ENCODE peak calls at places on chromosomes 2 and 18, in nine cellular contexts. One of them, this sample, is unnamed.

GRCh38 chr2:65937379-65938160 is 497.4 kb upstream of the MEIS1 start:
- DNase-seq in stomach: no peak
- DNase-seq in thoracic aorta: no peak
- DNase-seq in AG04450: no peak
- DNase-seq in DND-41: no peak
- DNase-seq in heart left ventricle: no peak
- DNase-seq in astrocyte: peak
- DNase-seq in tibial artery: no peak
- DNase-seq in heart right ventricle: no peak
- DNase-seq in this sample: no peak

GRCh38 chr2:54331095-54331835 is 75.2 kb upstream of the TSPYL6 start:
- DNase-seq in stomach: no peak
- DNase-seq in thoracic aorta: no peak
- DNase-seq in AG04450: no peak
- DNase-seq in DND-41: no peak
- DNase-seq in heart left ventricle: no peak
- DNase-seq in astrocyte: no peak
- DNase-seq in tibial artery: no peak
- DNase-seq in heart right ventricle: no peak
- DNase-seq in this sample: peak

GRCh38 chr2:218961651-218962570 is 2.4 kb downstream of the CDK5R2 start:
- DNase-seq in stomach: no peak
- DNase-seq in thoracic aorta: no peak
- DNase-seq in AG04450: no peak
- DNase-seq in DND-41: peak
- DNase-seq in heart left ventricle: no peak
- DNase-seq in astrocyte: no peak
- DNase-seq in tibial artery: no peak
- DNase-seq in heart right ventricle: no peak
- DNase-seq in this sample: no peak

GRCh38 chr2:19709553-19709952 is 192.2 kb downstream of the TTC32 start:
- DNase-seq in stomach: no peak
- DNase-seq in thoracic aorta: no peak
- DNase-seq in AG04450: no peak
- DNase-seq in DND-41: no peak
- DNase-seq in heart left ventricle: no peak
- DNase-seq in astrocyte: no peak
- DNase-seq in tibial artery: no peak
- DNase-seq in heart right ventricle: no peak
- DNase-seq in this sample: no peak

GRCh38 chr18:45554070-45554767 is 61.1 kb upstream of the SLC14A2 start:
- DNase-seq in stomach: no peak
- DNase-seq in thoracic aorta: no peak
- DNase-seq in AG04450: no peak
- DNase-seq in DND-41: no peak
- DNase-seq in heart left ventricle: peak
- DNase-seq in astrocyte: no peak
- DNase-seq in tibial artery: no peak
- DNase-seq in heart right ventricle: peak
- DNase-seq in this sample: no peak

GRCh38 chr2:53994735-53995538 is 24.1 kb upstream of the PSME4 start:
- DNase-seq in stomach: no peak
- DNase-seq in thoracic aorta: no peak
- DNase-seq in AG04450: no peak
- DNase-seq in DND-41: no peak
- DNase-seq in heart left ventricle: no peak
- DNase-seq in astrocyte: no peak
- DNase-seq in tibial artery: no peak
- DNase-seq in heart right ventricle: no peak
- DNase-seq in this sample: no peak

GRCh38 chr2:182559623-182560022 is 132.8 kb upstream of the PDE1A start:
- DNase-seq in stomach: no peak
- DNase-seq in thoracic aorta: no peak
- DNase-seq in AG04450: peak
- DNase-seq in DND-41: no peak
- DNase-seq in heart left ventricle: no peak
- DNase-seq in astrocyte: peak
- DNase-seq in tibial artery: no peak
- DNase-seq in heart right ventricle: no peak
- DNase-seq in this sample: no peak

GRCh38 chr2:182713611-182714010 is 2.4 kb upstream of the DNAJC10 start:
- DNase-seq in stomach: no peak
- DNase-seq in thoracic aorta: no peak
- DNase-seq in AG04450: no peak
- DNase-seq in DND-41: no peak
- DNase-seq in heart left ventricle: no peak
- DNase-seq in astrocyte: no peak
- DNase-seq in tibial artery: no peak
- DNase-seq in heart right ventricle: no peak
- DNase-seq in this sample: peak

GRCh38 chr2:157743051-157743450 is 114.4 kb upstream of the ACVR1C start:
- DNase-seq in stomach: no peak
- DNase-seq in thoracic aorta: no peak
- DNase-seq in AG04450: no peak
- DNase-seq in DND-41: no peak
- DNase-seq in heart left ventricle: no peak
- DNase-seq in astrocyte: no peak
- DNase-seq in tibial artery: no peak
- DNase-seq in heart right ventricle: no peak
- DNase-seq in this sample: no peak

GRCh38 chr2:230447455-230448451 is 31.8 kb downstream of the SP100 start:
- DNase-seq in stomach: no peak
- DNase-seq in thoracic aorta: no peak
- DNase-seq in AG04450: no peak
- DNase-seq in DND-41: no peak
- DNase-seq in heart left ventricle: no peak
- DNase-seq in astrocyte: no peak
- DNase-seq in tibial artery: no peak
- DNase-seq in heart right ventricle: no peak
- DNase-seq in this sample: peak

GRCh38 chr2:52342458-52342857 is 1310.5 kb upstream of the NRXN1 start:
- DNase-seq in stomach: no peak
- DNase-seq in thoracic aorta: no peak
- DNase-seq in AG04450: peak
- DNase-seq in DND-41: no peak
- DNase-seq in heart left ventricle: no peak
- DNase-seq in astrocyte: peak
- DNase-seq in tibial artery: no peak
- DNase-seq in heart right ventricle: no peak
- DNase-seq in this sample: no peak

GRCh38 chr2:223601932-223602676 is at the start of gene SCG2:
- DNase-seq in stomach: peak
- DNase-seq in thoracic aorta: peak
- DNase-seq in AG04450: peak
- DNase-seq in DND-41: peak
- DNase-seq in heart left ventricle: peak
- DNase-seq in astrocyte: peak
- DNase-seq in tibial artery: peak
- DNase-seq in heart right ventricle: peak
- DNase-seq in this sample: no peak

DNA sequence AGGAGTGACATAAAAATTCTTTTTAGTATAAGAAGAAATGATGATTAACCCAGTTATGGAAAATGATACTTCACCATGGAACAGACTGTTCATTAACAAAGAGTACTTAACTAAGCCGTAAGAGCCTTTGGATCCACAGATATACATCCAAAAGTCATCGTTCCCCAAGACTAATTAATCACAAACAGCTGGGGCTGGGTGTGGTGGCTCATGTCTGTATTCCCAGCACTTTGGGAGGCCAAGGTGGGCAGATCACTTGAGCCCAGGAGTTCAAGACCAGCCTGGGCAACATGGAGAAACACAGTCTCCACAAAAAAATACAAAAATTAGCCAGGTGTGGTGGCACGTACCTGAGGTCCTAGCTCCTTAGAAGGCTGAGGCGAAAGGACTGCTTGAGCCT is 36.2 kb downstream of the LPIN2 start:
- DNase-seq in stomach: no peak
- DNase-seq in thoracic aorta: no peak
- DNase-seq in AG04450: no peak
- DNase-seq in DND-41: no peak
- DNase-seq in heart left ventricle: no peak
- DNase-seq in astrocyte: no peak
- DNase-seq in tibial artery: no peak
- DNase-seq in heart right ventricle: no peak
- DNase-seq in this sample: no peak
- H3K27ac ChIP-seq in stomach: peak
- H3K27ac ChIP-seq in thoracic aorta: peak
- H3K27ac ChIP-seq in AG04450: no peak
- H3K27ac ChIP-seq in DND-41: no peak
- H3K27ac ChIP-seq in heart left ventricle: peak
- H3K27ac ChIP-seq in astrocyte: no peak
- H3K27ac ChIP-seq in tibial artery: peak
- H3K27ac ChIP-seq in heart right ventricle: peak
- H3K27ac ChIP-seq in this sample: no peak

DNA sequence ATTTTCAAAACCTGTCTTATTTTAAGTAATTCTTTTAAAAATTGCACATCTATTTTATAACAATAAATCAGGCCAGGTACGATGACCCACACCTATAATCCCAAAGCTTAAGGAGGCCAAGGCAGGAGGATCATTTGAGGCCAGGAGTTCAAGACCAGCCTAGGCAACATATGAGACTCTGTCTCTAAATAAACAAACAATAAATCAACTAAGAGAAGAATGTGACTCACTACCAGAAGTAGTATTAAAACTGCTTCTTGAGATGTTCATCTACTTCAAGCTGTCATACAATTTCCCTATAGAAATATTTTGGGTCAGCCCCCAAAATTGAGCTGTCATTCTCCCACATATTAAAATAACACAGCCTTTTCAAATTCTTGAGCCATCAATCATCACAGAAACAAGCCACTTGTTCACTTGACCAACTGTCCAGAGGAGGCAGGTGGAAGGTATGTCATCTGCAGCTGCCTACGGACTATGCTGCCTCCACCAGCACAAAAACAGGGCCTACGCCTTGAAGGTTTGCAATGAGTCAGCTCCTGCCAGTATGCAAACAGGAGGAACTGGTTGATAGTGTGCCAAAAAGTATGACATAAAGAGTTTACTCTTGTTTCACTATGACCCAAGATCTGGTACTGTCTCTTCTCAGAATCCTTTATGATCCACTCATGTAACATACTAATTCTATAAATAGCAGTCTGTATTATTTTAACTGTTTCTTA is 33.6 kb downstream of the KIDINS220 start:
- DNase-seq in stomach: peak
- DNase-seq in thoracic aorta: no peak
- DNase-seq in AG04450: peak
- DNase-seq in DND-41: no peak
- DNase-seq in heart left ventricle: peak
- DNase-seq in astrocyte: peak
- DNase-seq in tibial artery: no peak
- DNase-seq in heart right ventricle: no peak
- DNase-seq in this sample: no peak
- TF ChIP-seq CTCF in stomach: no peak
- TF ChIP-seq CTCF in thoracic aorta: no peak
- TF ChIP-seq CTCF in AG04450: peak
- TF ChIP-seq CTCF in DND-41: no peak
- TF ChIP-seq CTCF in heart left ventricle: no peak
- TF ChIP-seq CTCF in astrocyte: no peak
- TF ChIP-seq CTCF in tibial artery: no peak
- TF ChIP-seq CTCF in heart right ventricle: no peak
- TF ChIP-seq CTCF in this sample: no peak

DNA sequence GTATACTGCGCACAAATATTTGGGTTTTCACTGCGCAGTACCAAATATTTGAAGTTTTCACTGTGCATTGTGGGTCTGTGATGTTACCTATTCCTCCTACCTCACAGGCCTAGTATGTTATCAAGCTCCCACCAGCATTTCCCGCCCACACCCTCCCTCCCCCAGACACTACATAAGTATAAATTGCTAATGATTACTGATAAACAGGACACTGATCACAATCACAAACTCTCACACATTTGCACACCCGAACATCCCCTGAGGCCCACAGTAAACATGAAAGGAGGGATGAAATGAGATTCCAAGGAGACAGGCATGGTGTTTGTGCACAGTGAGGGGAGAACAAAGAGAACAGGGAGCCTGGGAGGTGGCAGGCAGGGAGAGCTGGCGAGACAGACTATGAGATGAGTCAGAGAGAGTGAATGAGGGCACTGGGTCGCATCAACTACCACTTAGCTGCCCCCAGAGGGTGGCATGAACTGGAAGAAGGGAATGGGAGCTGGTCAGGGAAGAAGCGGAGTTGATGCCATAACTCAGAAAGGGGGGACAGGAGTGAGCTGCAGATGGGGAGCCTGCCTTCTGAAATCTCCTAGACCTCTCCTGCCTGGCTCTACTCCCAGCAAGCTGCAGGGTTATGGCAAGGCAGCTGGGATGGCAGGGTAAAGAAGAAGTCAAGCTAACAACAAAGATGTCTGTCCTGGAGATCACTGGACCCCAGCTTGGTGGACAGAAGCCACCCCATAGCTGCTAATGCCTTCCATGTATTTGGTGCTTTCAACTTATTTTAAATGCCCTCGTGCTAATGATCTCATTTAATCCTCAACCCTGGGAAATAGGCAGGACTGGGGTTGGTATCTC is 5.2 kb downstream of the KIF3C start:
- DNase-seq in stomach: no peak
- DNase-seq in thoracic aorta: no peak
- DNase-seq in AG04450: no peak
- DNase-seq in DND-41: no peak
- DNase-seq in heart left ventricle: no peak
- DNase-seq in astrocyte: no peak
- DNase-seq in tibial artery: no peak
- DNase-seq in heart right ventricle: no peak
- DNase-seq in this sample: no peak
- H3K4me3 ChIP-seq in stomach: no peak
- H3K4me3 ChIP-seq in thoracic aorta: no peak
- H3K4me3 ChIP-seq in AG04450: peak
- H3K4me3 ChIP-seq in DND-41: no peak
- H3K4me3 ChIP-seq in heart left ventricle: no peak
- H3K4me3 ChIP-seq in astrocyte: peak
- H3K4me3 ChIP-seq in tibial artery: no peak
- H3K4me3 ChIP-seq in heart right ventricle: no peak
- H3K4me3 ChIP-seq in this sample: no peak

DNA sequence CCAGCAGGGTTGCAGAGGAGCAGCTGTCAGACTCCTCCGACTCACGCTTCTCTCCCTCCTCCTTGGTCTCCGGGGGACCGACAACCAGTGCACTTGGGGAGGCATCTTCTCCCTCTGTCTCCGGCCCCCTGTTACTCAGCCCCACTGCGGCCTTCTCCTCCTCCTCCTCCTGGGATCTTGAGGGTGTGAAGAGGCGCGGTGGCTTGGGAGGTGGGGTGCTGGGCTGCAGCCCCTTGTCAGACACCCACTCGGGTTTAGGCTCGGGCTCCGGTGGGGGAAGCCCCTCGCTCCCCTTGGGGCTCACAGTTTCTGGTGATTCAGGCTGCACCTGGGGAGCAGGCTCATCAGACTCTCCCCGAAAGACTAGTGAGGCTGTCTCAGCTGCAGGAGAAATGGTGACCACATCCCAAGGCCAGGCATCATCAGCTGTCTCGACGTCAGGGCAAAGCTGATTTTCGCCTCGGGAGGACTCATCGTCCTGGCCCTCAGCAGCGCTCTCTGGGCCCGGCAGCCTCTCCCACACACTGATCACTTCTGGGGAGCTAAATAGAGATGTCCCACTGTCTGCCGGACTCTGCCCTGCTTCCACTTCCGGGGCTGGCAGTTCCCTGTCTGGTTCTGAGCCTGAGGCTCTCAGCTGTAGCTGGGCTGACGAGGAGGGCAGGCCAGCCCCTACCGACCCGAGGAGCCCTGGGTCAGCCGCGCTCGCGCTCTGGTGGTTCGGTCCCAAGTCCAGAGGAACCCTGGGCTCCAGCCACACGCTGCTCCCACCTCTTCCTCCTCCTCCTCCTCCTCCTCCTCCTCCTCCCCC is 9.0 kb upstream of the SFXN5 start:
- DNase-seq in stomach: no peak
- DNase-seq in thoracic aorta: no peak
- DNase-seq in AG04450: no peak
- DNase-seq in DND-41: no peak
- DNase-seq in heart left ventricle: no peak
- DNase-seq in astrocyte: no peak
- DNase-seq in tibial artery: no peak
- DNase-seq in heart right ventricle: no peak
- DNase-seq in this sample: no peak
- H3K27ac ChIP-seq in stomach: no peak
- H3K27ac ChIP-seq in thoracic aorta: no peak
- H3K27ac ChIP-seq in AG04450: no peak
- H3K27ac ChIP-seq in DND-41: no peak
- H3K27ac ChIP-seq in heart left ventricle: no peak
- H3K27ac ChIP-seq in astrocyte: no peak
- H3K27ac ChIP-seq in tibial artery: no peak
- H3K27ac ChIP-seq in heart right ventricle: no peak
- H3K27ac ChIP-seq in this sample: no peak